ENCODE peak calls at places on chromosomes 12 and 14, in five cellular contexts. F is HCT116, Z is K562, I is SK-N-SH, Y is H1. A is an unnamed sample.

GRCh38 chr14:33950320-33951182 is at the start of gene EGLN3:
- DNase-seq in I (peak; percentile 95), Y (peak; percentile 77), Z (peak; percentile 89), F (peak; percentile 68), A (peak; percentile 90)

GRCh38 chr14:101020971-101021370 is 117.4 kb upstream of the RTL1 start:
- DNase-seq in Z (no peak), I (no peak), F (no peak), Y (no peak), A (no peak)

GRCh38 chr14:69366761-69367160 is 31.3 kb downstream of the ERH start:
- DNase-seq in Y (no peak), I (no peak), F (no peak), Z (no peak), A (no peak)

GRCh38 chr14:61101803-61102548 is 120.9 kb downstream of the SLC38A6 start:
- DNase-seq in I (no peak), Z (no peak), Y (no peak), F (no peak), A (no peak)

GRCh38 chr12:45282411-45282810 is 66.5 kb downstream of the ANO6 start:
- DNase-seq in F (no peak), I (no peak), Z (no peak), Y (no peak), A (no peak)

GRCh38 chr12:76519538-76519937 is 40.0 kb downstream of the OSBPL8 start:
- DNase-seq in Y (no peak), F (no peak), I (no peak), Z (no peak), A (no peak)

GRCh38 chr12:91810077-91810476 is 335.6 kb downstream of the BTG1 start:
- DNase-seq in Y (no peak), Z (no peak), F (no peak), I (no peak), A (no peak)

GRCh38 chr12:34406228-34406995 is 384.1 kb downstream of the ALG10 start:
- DNase-seq in I (peak; percentile 0), Z (no peak), F (no peak), Y (no peak), A (no peak)

GRCh38 chr12:3168775-3169221 is 91.6 kb downstream of the TSPAN9 start:
- DNase-seq in Z (no peak), F (peak; percentile 72), I (no peak), Y (peak; percentile 33), A (no peak)

GRCh38 chr12:101945361-101946232 is 68.2 kb downstream of the DRAM1 start:
- DNase-seq in Y (no peak), Z (no peak), F (no peak), I (peak; percentile 14), A (peak; percentile 86)

DNA sequence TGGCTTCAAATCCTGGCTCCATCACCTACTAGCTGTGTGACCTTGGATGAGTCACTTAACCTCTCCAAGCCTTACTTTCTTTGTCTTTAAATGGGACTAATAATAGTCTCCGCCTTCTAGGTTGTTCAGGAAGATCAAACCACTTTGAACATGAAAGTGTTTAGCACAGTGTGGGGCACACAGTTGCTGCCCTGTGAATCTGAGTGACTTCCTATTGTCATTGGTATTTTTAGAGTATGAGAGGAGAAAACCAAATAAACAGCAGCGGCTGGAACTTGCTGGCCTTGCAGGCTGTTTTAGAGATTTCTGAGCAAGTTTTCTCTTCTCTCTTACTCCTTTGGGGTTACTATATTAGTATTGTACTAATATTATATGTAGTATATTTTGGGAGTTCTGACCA is 120.7 kb upstream of the MYL2 start:
- DNase-seq in Z (no peak), Y (no peak), I (no peak), F (no peak), A (no peak)
- TF ChIP-seq JUND in Z (no peak), Y (no peak), I (no peak), F (no peak), A (no peak)

GRCh38 chr12:20259786-20260185 is 108.6 kb upstream of the PDE3A start:
- DNase-seq in I (no peak), F (no peak), Z (no peak), Y (no peak), A (no peak)
- TF ChIP-seq JUND in I (no peak), F (no peak), Z (no peak), Y (no peak), A (no peak)

DNA sequence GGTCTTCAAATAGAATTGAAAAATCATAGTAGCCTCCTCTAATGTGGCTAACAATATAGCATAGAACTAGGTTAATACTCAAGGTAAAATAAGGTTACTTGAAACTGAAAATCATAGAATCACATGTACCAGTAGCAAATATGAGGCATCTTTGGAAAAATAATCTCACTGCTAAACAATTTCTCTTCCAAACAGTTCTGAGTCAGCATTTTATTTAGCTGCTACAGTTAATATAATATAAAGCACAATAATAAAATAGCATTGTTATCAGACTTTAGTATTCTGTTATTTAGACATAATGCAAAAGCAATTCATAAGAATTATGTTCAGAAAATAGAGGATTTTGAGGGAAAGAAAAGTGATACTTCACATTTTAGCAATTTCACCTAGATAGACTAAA is 35.0 kb downstream of the ERO1A start:
- DNase-seq in F (no peak), Z (no peak), Y (no peak), I (no peak), A (no peak)
- TF ChIP-seq JUND in F (no peak), Z (no peak), Y (no peak), I (no peak), A (no peak)

GRCh38 chr14:105710119-105711057 is 184.0 kb downstream of the TMEM121 start:
- DNase-seq in F (no peak), Z (no peak), Y (no peak), I (no peak), A (no peak)
- TF ChIP-seq JUND in F (no peak), Z (no peak), Y (no peak), I (no peak), A (no peak)

GRCh38 chr12:74689071-74689655 is 151.5 kb downstream of the ATXN7L3B start:
- DNase-seq in F (peak; percentile 47), Y (no peak), I (peak; percentile 5), Z (no peak), A (no peak)
- TF ChIP-seq JUND in F (no peak), Y (no peak), I (no peak), Z (no peak), A (no peak)